ENCODE peak calls at places on chromosome 22, in four cellular contexts. E is fibroblast of lung, Z is astrocyte of the hippocampus, O is left ventricle myocardium inferior. P is an unnamed sample.

GRCh38 chr22:41831383-41831782 is 1.5 kb upstream of the SREBF2 start:
- DNase-seq in E (peak), Z (no peak), O (no peak), P (no peak)

GRCh38 chr22:46675479-46675878 is 55.3 kb downstream of the GRAMD4 start:
- DNase-seq in E (no peak), O (no peak), Z (no peak), P (no peak)

GRCh38 chr22:29029202-29030000 is 32.2 kb downstream of the C22orf31 start:
- DNase-seq in O (no peak), E (no peak), Z (no peak), P (no peak)

GRCh38 chr22:43798492-43798891 is 13.6 kb downstream of the EFCAB6 start:
- DNase-seq in O (no peak), E (no peak), Z (peak), P (no peak)

GRCh38 chr22:37228106-37229011 is 15.7 kb downstream of the RAC2 start:
- DNase-seq in O (peak), E (no peak), Z (peak), P (no peak)

GRCh38 chr22:20761536-20761935 is 12.4 kb upstream of the SERPIND1 start:
- DNase-seq in E (no peak), O (no peak), Z (peak), P (no peak)

GRCh38 chr22:24819941-24820461 is 14.0 kb downstream of the SGSM1 start:
- DNase-seq in E (no peak), Z (peak), O (peak), P (no peak)

GRCh38 chr22:46121523-46122287 is 28.6 kb upstream of the PPARA start:
- DNase-seq in Z (no peak), E (no peak), O (no peak), P (no peak)

GRCh38 chr22:27677895-27678458 is 123.6 kb downstream of the MN1 start:
- DNase-seq in O (no peak), Z (no peak), E (no peak), P (no peak)

GRCh38 chr22:29275819-29276565 is 7.9 kb downstream of the EWSR1 start:
- DNase-seq in E (no peak), Z (no peak), O (no peak), P (peak)

GRCh38 chr22:23070418-23071162 is at the start of gene GNAZ:
- DNase-seq in Z (peak), O (no peak), E (no peak), P (no peak)

GRCh38 chr22:23212061-23213030 is 32.0 kb downstream of the BCR start:
- DNase-seq in Z (no peak), E (no peak), O (no peak), P (no peak)

GRCh38 chr22:38826801-38827200 is 17.0 kb downstream of the NPTXR start:
- DNase-seq in Z (no peak), E (no peak), O (no peak), P (no peak)

GRCh38 chr22:44363214-44363979 is 50.6 kb upstream of the SHISAL1 start:
- DNase-seq in Z (peak), E (peak), O (peak), P (peak)

GRCh38 chr22:39543095-39543494 is 10.5 kb upstream of the RPS19BP1 start:
- DNase-seq in E (no peak), Z (peak), O (no peak), P (peak)

GRCh38 chr22:20857838-20858614 is 585 bp downstream of the PI4KA start:
- DNase-seq in Z (peak), E (peak), O (peak), P (peak)

GRCh38 chr22:26547426-26547825 is 35.2 kb upstream of the TFIP11 start:
- DNase-seq in O (no peak), E (no peak), Z (no peak), P (no peak)

GRCh38 chr22:50292643-50293440 is 14.6 kb downstream of the PLXNB2 start:
- DNase-seq in E (no peak), Z (peak), O (no peak), P (no peak)

GRCh38 chr22:19375435-19375834 is 56.1 kb downstream of the HIRA start:
- DNase-seq in O (no peak), Z (no peak), E (no peak), P (no peak)

GRCh38 chr22:47782461-47783075 is 1020.1 kb downstream of the TBC1D22A start:
- DNase-seq in Z (no peak), O (no peak), E (no peak), P (no peak)

GRCh38 chr22:37752189-37753061 is 55.3 kb upstream of the GCAT start:
- DNase-seq in E (peak), Z (peak), O (peak), P (peak)

GRCh38 chr22:39325392-39325932 is 6.0 kb upstream of the RPL3 start:
- DNase-seq in E (peak), Z (no peak), O (no peak), P (no peak)

GRCh38 chr22:26658671-26659478 is 1.5 kb downstream of the MIAT start:
- DNase-seq in O (no peak), Z (peak), E (peak), P (peak)

GRCh38 chr22:24099661-24100060 is 81.6 kb upstream of the SUSD2 start:
- DNase-seq in E (no peak), Z (no peak), O (no peak), P (no peak)

GRCh38 chr22:31861226-31861840 is 83.0 kb upstream of the YWHAH start:
- DNase-seq in O (no peak), E (no peak), Z (no peak), P (no peak)

GRCh38 chr22:49963647-49964026 is 3.1 kb downstream of the PIM3 start:
- DNase-seq in Z (no peak), O (peak), E (no peak), P (no peak)

GRCh38 chr22:28570697-28571373 is 108.8 kb downstream of the TTC28 start:
- DNase-seq in Z (no peak), E (peak), O (no peak), P (no peak)

GRCh38 chr22:46354176-46354992 is 18.9 kb downstream of the TRMU start:
- DNase-seq in O (no peak), Z (no peak), E (no peak), P (no peak)

GRCh38 chr22:35781898-35782297 is 64.2 kb downstream of the APOL5 start:
- DNase-seq in Z (no peak), E (no peak), O (no peak), P (no peak)

GRCh38 chr22:32949719-32950118 is 108.5 kb downstream of the SYN3 start:
- DNase-seq in Z (no peak), O (no peak), E (no peak), P (no peak)

GRCh38 chr22:50208939-50209892 is 8.4 kb downstream of the SELENOO start:
- DNase-seq in O (no peak), E (no peak), Z (no peak), P (no peak)

GRCh38 chr22:26800858-26801257 is 143.5 kb downstream of the MIAT start:
- DNase-seq in E (peak), O (no peak), Z (peak), P (no peak)

P was measured in COLO829.